ENCODE peak calls at places on chromosomes 1 and 21, in five cellular contexts. H, O, I, S and B are unnamed samples.

GRCh38 chr1:184050631-184051030 is 899 bp upstream of the TSEN15 start:
- DNase-seq in I (no peak), H (no peak), O (no peak), S (no peak), B (no peak)

GRCh38 chr1:198936371-198937083 is 297.7 kb downstream of the PTPRC start:
- DNase-seq in O (peak; percentile 11), I (no peak), H (peak; percentile 22), S (peak; percentile 12), B (no peak)

GRCh38 chr1:33036051-33036525 is 595 bp downstream of the AK2 start:
- DNase-seq in I (no peak), S (no peak), O (no peak), H (no peak), B (no peak)

GRCh38 chr1:15610167-15610566 is 7.1 kb upstream of the DDI2 start:
- DNase-seq in I (no peak), H (no peak), O (no peak), S (no peak), B (no peak)

GRCh38 chr1:4172659-4173599 is 272.9 kb upstream of the C1orf174 start:
- DNase-seq in I (no peak), O (no peak), H (no peak), S (peak; percentile 76), B (no peak)

GRCh38 chr1:39106949-39107740 is 81.0 kb downstream of the NDUFS5 start:
- DNase-seq in I (no peak), S (no peak), H (no peak), O (no peak), B (no peak)

GRCh38 chr1:192448026-192448578 is 127.5 kb upstream of the RGS1 start:
- DNase-seq in O (no peak), H (peak; percentile 38), S (no peak), I (no peak), B (no peak)

GRCh38 chr21:41167348-41168342 is at the start of gene BACE2:
- DNase-seq in O (peak; percentile 33), H (peak; percentile 61), S (peak; percentile 81), I (no peak), B (no peak)

GRCh38 chr1:185438936-185439335 is 121.9 kb upstream of the IVNS1ABP start:
- DNase-seq in I (no peak), H (peak; percentile 14), O (no peak), S (no peak), B (no peak)

GRCh38 chr1:935751-936231 is 12.1 kb downstream of the SAMD11 start:
- DNase-seq in O (no peak), S (peak; percentile 86), H (no peak), I (no peak), B (no peak)

GRCh38 chr21:31927872-31928476 is 55.2 kb downstream of the HUNK start:
- DNase-seq in O (no peak), S (no peak), I (no peak), H (peak; percentile 6), B (no peak)

GRCh38 chr1:82091729-82092128 is 291.0 kb downstream of the ADGRL2 start:
- DNase-seq in S (no peak), H (no peak), O (peak; percentile 14), I (no peak), B (no peak)

GRCh38 chr1:157400766-157401165 is 151.5 kb downstream of the FCRL5 start:
- DNase-seq in I (no peak), H (no peak), O (no peak), S (no peak), B (no peak)

GRCh38 chr21:29056005-29056404 is 17.4 kb downstream of the CCT8 start:
- DNase-seq in H (no peak), S (no peak), I (no peak), O (no peak), B (peak; percentile 76)

GRCh38 chr1:7781923-7782495 is 2.1 kb upstream of the PER3 start:
- DNase-seq in O (no peak), H (no peak), S (no peak), I (no peak), B (no peak)

GRCh38 chr1:245166471-245166885 is 11.7 kb downstream of the KIF26B start:
- DNase-seq in S (peak; percentile 37), H (no peak), I (no peak), O (no peak), B (no peak)
- TF ChIP-seq CTCF in S (no peak), H (no peak), I (no peak), O (no peak), B (no peak)

GRCh38 chr1:228087771-228088251 is 5.3 kb downstream of the ARF1 start:
- DNase-seq in I (no peak), S (no peak), O (peak; percentile 49), H (peak; percentile 74), B (no peak)
- H3K4me3 ChIP-seq in I (peak overlapping the region; percentile 50), S (no peak overlapping the region), O (no peak overlapping the region), H (peak overlapping the region; percentile 6), B (no peak overlapping the region)

DNA sequence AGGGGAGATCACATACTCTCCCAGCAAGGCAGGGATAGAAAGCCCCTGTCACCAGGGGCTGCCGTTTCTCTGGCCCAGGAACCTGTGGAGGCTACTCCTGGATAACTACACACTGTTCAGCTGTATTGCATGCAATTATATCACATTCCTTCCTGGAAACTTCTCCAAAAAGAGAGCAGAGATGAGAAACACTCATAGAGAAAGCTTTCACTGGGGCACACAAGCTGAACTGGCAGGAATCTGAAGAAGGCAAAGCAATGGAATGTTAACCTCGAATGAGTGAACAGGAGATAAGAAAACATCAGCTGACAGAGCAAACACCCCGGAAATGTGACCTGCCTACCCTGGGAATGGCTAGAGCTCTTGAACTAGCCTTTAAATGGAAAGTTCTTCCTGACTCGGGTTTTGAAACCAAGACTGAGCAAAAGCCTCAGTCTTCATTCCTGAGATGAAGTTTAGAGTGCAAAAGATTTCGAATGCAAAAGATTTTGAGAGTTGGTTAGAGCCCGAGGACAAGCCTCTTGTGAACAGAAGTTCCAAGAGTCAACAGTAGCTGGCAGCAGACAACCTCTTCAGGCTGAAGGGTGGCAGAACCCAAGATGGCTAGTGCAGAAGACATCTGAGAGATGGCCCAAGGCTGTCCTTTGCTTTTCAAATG is 32.3 kb downstream of the CCN1 start:
- DNase-seq in S (peak; percentile 18), O (peak; percentile 94), H (peak; percentile 97), I (no peak), B (peak; percentile 11)
- TF ChIP-seq CTCF in S (peak; percentile 66), O (peak; percentile 85), H (peak; percentile 65), I (peak; percentile 34), B (peak; percentile 62)

GRCh38 chr1:31302749-31303441 is 6.1 kb downstream of the ZCCHC17 start:
- DNase-seq in H (peak; percentile 19), S (no peak), O (no peak), I (no peak), B (no peak)

GRCh38 chr1:31306278-31306677 is 9.4 kb downstream of the ZCCHC17 start:
- DNase-seq in S (no peak), O (peak; percentile 90), H (peak; percentile 92), I (no peak), B (no peak)

GRCh38 chr1:31310131-31310530 is 13.3 kb downstream of the ZCCHC17 start:
- DNase-seq in S (no peak), O (no peak), H (no peak), I (no peak), B (no peak)

DNA sequence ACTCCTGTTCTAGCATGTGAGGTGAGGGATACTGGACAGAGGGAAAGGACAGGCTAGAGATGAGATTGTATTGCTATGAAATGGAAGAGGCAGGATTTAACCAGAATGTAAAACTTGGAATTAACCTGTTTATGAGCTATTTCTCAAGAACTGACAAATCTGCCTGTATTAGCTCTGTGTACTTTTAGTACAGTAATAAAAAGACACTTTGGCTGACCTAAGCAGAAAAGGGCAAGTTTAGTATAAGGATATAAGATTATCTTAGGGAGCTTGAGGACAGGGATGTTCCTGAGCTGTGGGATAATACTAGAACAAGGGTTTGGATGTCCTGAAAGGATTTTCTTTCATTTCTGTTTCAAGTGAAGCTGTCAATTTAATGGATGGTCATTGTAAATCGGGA is 11.2 kb downstream of the ZCCHC17 start:
- DNase-seq in I (no peak), S (no peak), O (no peak), H (no peak), B (no peak)
- H3K4me3 ChIP-seq in I (no peak overlapping the region), S (no peak overlapping the region), O (no peak overlapping the region), H (no peak overlapping the region), B (peak overlapping the region; percentile 14)